ENCODE peak calls at places on chromosome 12, in eight cellular contexts. P is Kasumi-1; Y is mesendoderm; W is ovary; X is activated CD4-positive, alpha-beta memory T cell treated with anti-CD3 and anti-CD28 coated beads for 36 hours; D is NCI-H1694 treated with DMSO at 0.1 percent for 48 hours; F is activated naive CD4-positive, alpha-beta T cell; B is kidney epithelial cell. Z is an unnamed sample.

GRCh38 chr12:92408072-92408900 is 262.6 kb upstream of the BTG1 start:
- DNase-seq in D (no peak), F (no peak), W (no peak), X (peak), Y (peak), B (no peak), P (peak), Z (peak)

GRCh38 chr12:94644622-94645021 is 5.7 kb downstream of the TMCC3 start:
- DNase-seq in W (no peak), D (no peak), F (no peak), Y (no peak), B (peak), X (peak), P (no peak), Z (no peak)

GRCh38 chr12:19544351-19544750 is 105.1 kb downstream of the AEBP2 start:
- DNase-seq in F (no peak), D (no peak), Y (no peak), B (no peak), W (no peak), P (no peak), X (no peak), Z (no peak)

GRCh38 chr12:6849976-6850560 is 1.0 kb downstream of the CDCA3 start:
- DNase-seq in P (no peak), D (no peak), W (no peak), Y (no peak), X (no peak), F (no peak), B (no peak), Z (no peak)

GRCh38 chr12:55955800-55956508 is 9.9 kb downstream of the PMEL start:
- DNase-seq in D (no peak), W (no peak), Y (peak), F (no peak), P (peak), B (no peak), X (peak), Z (peak)

GRCh38 chr12:100437038-100437841 is 36.4 kb upstream of the NR1H4 start:
- DNase-seq in B (no peak), F (no peak), Y (no peak), P (no peak), X (no peak), W (no peak), D (no peak), Z (no peak)

GRCh38 chr12:8697120-8697475 is 693 bp upstream of the RIMKLB start:
- DNase-seq in W (no peak), P (peak), F (no peak), D (peak), Y (peak), B (no peak), X (no peak), Z (no peak)

GRCh38 chr12:119649202-119649808 is 18.6 kb upstream of the PRKAB1 start:
- DNase-seq in P (peak), B (no peak), F (no peak), W (no peak), Y (no peak), D (peak), X (no peak), Z (no peak)

GRCh38 chr12:120736404-120737331 is 11.0 kb downstream of the ACADS start:
- DNase-seq in F (no peak), W (no peak), X (no peak), D (no peak), Y (no peak), P (no peak), B (no peak), Z (no peak)

GRCh38 chr12:79911889-79912656 is 22.8 kb downstream of the PPP1R12A start:
- DNase-seq in Y (peak), B (no peak), P (no peak), X (no peak), F (no peak), W (no peak), D (no peak), Z (no peak)

Z was measured in endodermal cell.